ENCODE peak calls at places on chromosomes 6 and 20, in eight cellular contexts. I is colonic mucosa; O is fibroblast of lung; W is heart right ventricle; N is GM23338; G is A549; J is endodermal cell; U is CD4-positive, alpha-beta T cell. P is an unnamed sample.

GRCh38 chr6:120965814-120966213 is 368.5 kb downstream of the TBC1D32 start:
- DNase-seq in G (no peak), J (no peak), W (no peak), O (no peak), I (no peak), U (no peak), N (no peak), P (no peak)

GRCh38 chr6:39777661-39778060 is 14.5 kb upstream of the DAAM2 start:
- DNase-seq in W (no peak), G (no peak), N (no peak), O (no peak), I (no peak), U (no peak), J (no peak), P (peak)

GRCh38 chr20:58623579-58624473 is 27.3 kb upstream of the STX16 start:
- DNase-seq in O (peak), U (no peak), I (no peak), W (peak), N (no peak), G (peak), J (no peak), P (peak)

GRCh38 chr20:52348434-52348833 is 156.9 kb upstream of the ZFP64 start:
- DNase-seq in U (no peak), N (no peak), W (no peak), J (no peak), O (no peak), I (no peak), G (no peak), P (no peak)

GRCh38 chr6:22320750-22321149 is 23.9 kb upstream of the PRL start:
- DNase-seq in O (peak), U (no peak), G (peak), J (no peak), N (no peak), W (no peak), I (no peak), P (no peak)

GRCh38 chr6:149855040-149855654 is 9.0 kb downstream of the LRP11 start:
- DNase-seq in G (peak), O (peak), N (no peak), U (no peak), W (no peak), I (peak), J (no peak), P (no peak)

GRCh38 chr6:5960456-5960855 is 46.3 kb downstream of the NRN1 start:
- DNase-seq in W (no peak), I (no peak), N (no peak), U (no peak), J (no peak), O (no peak), G (no peak), P (no peak)

GRCh38 chr6:27617046-27617687 is 144.3 kb upstream of the ZNF184 start:
- DNase-seq in N (peak), J (peak), I (no peak), O (peak), G (no peak), U (no peak), W (no peak), P (no peak)

GRCh38 chr20:44115762-44116644 is 71.0 kb downstream of the JPH2 start:
- DNase-seq in J (peak), N (peak), I (no peak), G (no peak), W (no peak), U (no peak), O (no peak), P (no peak)

GRCh38 chr6:168709034-168709433 is 268.1 kb downstream of the SMOC2 start:
- DNase-seq in G (no peak), U (no peak), N (no peak), O (no peak), J (peak), W (no peak), I (no peak), P (no peak)

GRCh38 chr6:37483917-37484785 is 15.5 kb downstream of the CCDC167 start:
- DNase-seq in W (peak), N (peak), I (peak), O (peak), J (peak), U (peak), G (peak), P (no peak)

GRCh38 chr6:45920819-45921511 is 94.7 kb downstream of the CLIC5 start:
- DNase-seq in U (no peak), W (no peak), J (peak), O (no peak), G (no peak), N (no peak), I (no peak), P (no peak)

GRCh38 chr20:37492945-37493344 is 28.1 kb upstream of the NNAT start:
- DNase-seq in I (no peak), G (no peak), W (no peak), O (no peak), J (peak), U (no peak), N (no peak), P (no peak)

GRCh38 chr6:81758221-81758620 is 5.7 kb upstream of the TENT5A start:
- DNase-seq in G (no peak), I (no peak), W (no peak), J (no peak), N (no peak), U (no peak), O (no peak), P (no peak)

GRCh38 chr6:155538708-155539107 is 83.1 kb upstream of the NOX3 start:
- DNase-seq in I (no peak), O (no peak), G (no peak), N (no peak), U (no peak), W (no peak), J (no peak), P (no peak)

GRCh38 chr6:89734526-89734925 is 85.1 kb downstream of the MDN1 start:
- DNase-seq in W (no peak), J (no peak), I (no peak), G (no peak), U (no peak), O (no peak), N (no peak), P (no peak)

GRCh38 chr20:40563296-40563950 is 125.6 kb downstream of the MAFB start:
- DNase-seq in I (peak), J (no peak), W (no peak), U (no peak), N (no peak), O (peak), G (peak), P (no peak)

GRCh38 chr6:128432394-128432793 is 88.0 kb downstream of the PTPRK start:
- DNase-seq in J (no peak), G (no peak), O (peak), I (no peak), N (no peak), U (no peak), W (no peak), P (no peak)

DNA sequence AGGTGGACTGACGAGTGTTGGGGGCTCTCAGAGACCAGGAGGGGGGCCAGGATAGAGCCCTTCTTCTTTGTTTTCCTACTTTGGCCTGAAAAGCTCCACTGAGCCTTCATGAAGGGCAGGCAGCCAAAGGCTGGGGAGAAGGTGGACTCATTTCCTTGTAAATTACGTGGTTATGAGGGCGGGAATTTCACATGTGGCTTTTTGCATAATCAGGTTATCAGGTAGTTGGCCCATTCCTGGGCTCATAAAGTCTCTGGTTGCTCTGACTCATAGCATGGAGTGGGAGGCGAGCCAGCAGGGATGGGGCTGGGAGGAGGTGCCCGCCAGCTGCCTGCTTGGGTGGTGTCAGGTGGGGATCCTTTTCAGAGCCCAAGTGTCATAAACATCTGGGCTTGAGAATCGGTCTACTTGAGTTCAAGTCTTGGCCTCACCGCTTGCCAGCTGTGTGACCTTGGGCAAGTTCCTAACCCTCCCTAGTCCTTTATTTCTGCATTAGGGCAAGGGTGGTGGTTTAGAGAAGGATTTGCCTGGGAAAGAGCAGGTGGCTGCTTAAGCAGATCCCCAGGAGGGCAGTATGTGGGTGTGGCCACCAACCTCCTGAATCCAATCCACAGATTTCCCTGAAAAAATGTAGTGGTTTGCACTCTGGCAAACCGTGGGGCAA is 26.5 kb upstream of the RNF24 start:
- DNase-seq in I (peak), W (no peak), O (peak), J (peak), G (peak), N (no peak), U (no peak), P (peak)
- H3K27ac ChIP-seq in I (no peak), W (no peak), O (no peak), J (no peak), G (peak), N (no peak), U (no peak), P (no peak)

GRCh38 chr6:137133136-137133535 is 40.3 kb downstream of the IL22RA2 start:
- DNase-seq in U (no peak), I (no peak), W (no peak), J (peak), G (no peak), O (no peak), N (peak), P (no peak)

GRCh38 chr6:137134483-137134882 is 39.0 kb downstream of the IL22RA2 start:
- DNase-seq in I (no peak), U (no peak), G (no peak), N (no peak), J (no peak), W (no peak), O (no peak), P (no peak)

DNA sequence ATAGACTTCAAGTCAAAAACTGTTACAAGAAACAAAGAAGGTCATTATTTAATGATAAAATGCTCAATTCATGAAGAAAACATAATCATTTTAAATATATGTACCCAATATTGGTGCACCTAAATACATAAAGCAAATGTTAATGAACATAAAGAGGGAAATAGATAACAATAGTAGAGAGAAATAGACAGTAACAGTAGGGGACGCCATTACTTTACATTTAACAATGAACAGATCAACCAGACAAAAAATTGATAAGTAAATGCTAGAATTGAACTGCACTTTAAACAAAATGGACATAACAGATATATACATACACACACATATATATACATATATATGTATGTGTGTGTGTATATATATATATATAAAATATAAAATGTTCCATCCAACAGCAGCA is 37.4 kb downstream of the IL22RA2 start:
- DNase-seq in W (no peak), O (peak), N (no peak), U (no peak), I (no peak), J (no peak), G (no peak), P (no peak)
- TF ChIP-seq CTCF in W (no peak), O (no peak), N (no peak), U (no peak), I (peak), J (no peak), G (peak), P (no peak)

DNA sequence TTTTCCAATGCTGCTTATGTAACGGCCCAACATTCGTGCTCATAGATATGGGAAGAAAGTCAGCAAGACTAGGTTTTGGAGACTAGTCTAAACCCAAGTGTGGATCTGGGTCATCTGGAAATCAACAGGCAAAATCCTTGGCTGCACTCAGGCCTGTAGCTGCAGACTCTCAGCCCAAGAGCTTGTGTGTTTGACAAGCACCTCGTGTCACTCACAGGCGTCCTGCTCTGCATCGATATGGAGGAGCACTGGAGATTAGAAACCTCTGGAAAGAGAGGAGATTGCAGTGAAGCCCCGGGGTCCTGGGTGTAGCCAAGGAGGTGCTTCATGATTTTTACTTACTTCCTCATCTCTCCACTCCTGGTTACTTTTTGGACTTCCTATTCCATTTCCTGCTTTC is 296.0 kb downstream of the QKI start:
- DNase-seq in I (no peak), O (no peak), U (no peak), W (peak), G (no peak), J (no peak), N (no peak), P (no peak)
- H3K27ac ChIP-seq in I (no peak), O (no peak), U (no peak), W (peak), G (no peak), J (no peak), N (no peak), P (no peak)

DNA sequence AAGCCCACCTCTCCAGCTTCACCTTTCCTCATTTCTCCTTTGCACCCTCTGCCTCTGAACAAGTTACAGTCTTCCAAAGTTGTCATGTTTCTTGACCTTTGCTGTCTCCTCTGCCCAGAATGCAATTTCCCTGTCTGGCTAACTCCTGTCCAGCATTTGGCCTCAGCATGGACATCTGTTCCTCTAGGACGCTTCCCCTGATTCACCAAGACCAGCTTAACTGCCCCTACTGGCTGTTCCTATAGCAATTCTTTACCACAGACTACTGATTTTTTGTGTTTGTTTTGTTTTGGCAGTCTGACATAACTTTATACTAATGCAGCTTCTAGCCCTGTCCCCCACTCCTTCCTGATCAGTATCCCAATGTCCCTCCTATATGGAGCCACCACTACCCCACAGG is 13.4 kb downstream of the GNL1 start:
- DNase-seq in J (peak), U (no peak), W (no peak), O (peak), I (no peak), N (peak), G (no peak), P (no peak)
- TF ChIP-seq CTCF in J (peak), U (no peak), W (no peak), O (peak), I (no peak), N (no peak), G (no peak), P (no peak)

GRCh38 chr20:50968289-50968688 is 9.7 kb downstream of the MOCS3 start:
- DNase-seq in J (no peak), G (no peak), N (no peak), I (no peak), U (no peak), W (no peak), O (no peak), P (no peak)
- H3K27ac ChIP-seq in J (no peak), G (no peak), N (no peak), I (no peak), U (no peak), W (no peak), O (no peak), P (no peak)

GRCh38 chr6:126335210-126335609 is 4.7 kb upstream of the CENPW start:
- DNase-seq in I (no peak), W (no peak), J (no peak), N (peak), O (no peak), U (no peak), G (no peak), P (no peak)
- TF ChIP-seq CTCF in I (no peak), W (no peak), J (peak), N (peak), O (peak), U (no peak), G (no peak), P (no peak)

GRCh38 chr20:50244352-50245149 is 53.9 kb downstream of the CEBPB start:
- DNase-seq in N (no peak), O (no peak), W (no peak), J (no peak), U (no peak), G (no peak), I (no peak), P (no peak)
- H3K27ac ChIP-seq in N (no peak), O (no peak), W (no peak), J (no peak), U (no peak), G (no peak), I (no peak), P (no peak)

GRCh38 chr6:26216886-26217713 is 129.9 kb downstream of the HFE start:
- DNase-seq in W (peak), I (peak), G (no peak), N (peak), U (peak), J (peak), O (peak), P (peak)
- TF ChIP-seq CTCF in W (no peak), I (peak), G (no peak), N (peak), U (peak), J (peak), O (peak), P (peak)

DNA sequence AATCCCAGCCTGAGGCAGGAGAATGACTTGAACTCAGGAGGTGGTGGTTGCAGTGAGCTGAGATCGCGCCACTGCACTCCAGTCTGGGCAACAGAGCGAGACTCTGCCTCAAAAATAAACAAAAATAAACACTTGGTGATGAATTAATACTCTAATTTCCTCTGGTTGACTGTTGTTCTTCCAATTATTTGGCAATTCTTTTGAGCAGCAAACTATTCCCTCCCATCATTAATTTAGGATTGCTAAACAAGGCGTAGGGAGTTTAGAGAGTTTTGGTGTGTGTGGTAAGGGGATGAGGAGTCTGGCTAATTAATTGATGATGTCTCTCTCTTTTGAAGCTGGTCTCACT is 2.7 kb upstream of the ID1 start:
- DNase-seq in I (no peak), N (no peak), W (no peak), U (no peak), G (no peak), O (peak), J (no peak), P (no peak)
- H3K27ac ChIP-seq in I (no peak), N (no peak), W (peak), U (no peak), G (peak), O (peak), J (peak), P (peak)

DNA sequence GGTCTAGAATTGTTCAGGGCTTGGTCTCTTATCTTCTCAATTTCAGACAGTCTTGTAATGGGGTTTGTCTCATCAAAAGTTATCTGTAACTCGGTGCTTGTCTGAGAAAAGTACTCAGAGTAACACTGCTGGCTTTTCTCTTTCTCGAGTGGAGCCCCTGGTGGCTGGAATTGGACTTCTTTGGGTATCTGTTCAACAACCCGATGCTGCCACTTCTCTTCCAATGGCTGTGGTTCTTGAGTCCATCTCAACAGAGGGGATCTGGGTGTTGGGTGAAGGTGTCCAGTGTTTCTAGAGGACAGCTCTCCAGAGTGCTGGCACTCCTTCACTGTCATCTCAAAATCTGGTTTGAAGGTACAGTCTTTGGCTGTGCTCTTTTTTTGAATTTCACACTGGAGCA is 24.6 kb downstream of the DST start:
- DNase-seq in W (no peak), I (no peak), J (peak), O (no peak), N (peak), G (no peak), U (no peak), P (no peak)
- TF ChIP-seq CTCF in W (no peak), I (no peak), J (peak), O (peak), N (peak), G (no peak), U (no peak), P (no peak)